ENCODE peak calls at places on chromosomes 5 and 9, in ten cellular contexts. One of them, this sample, is unnamed.

GRCh38 chr9:128484686-128485413 is 19.7 kb upstream of the GLE1 start:
- DNase-seq in activated CD8-positive, alpha-beta T cell treated with anti-CD3 and anti-CD28 coated beads for 36 hours: no peak
- DNase-seq in spleen: no peak
- DNase-seq in body of pancreas: no peak
- DNase-seq in lower leg skin: no peak
- DNase-seq in breast epithelium: no peak
- DNase-seq in PC-3: no peak
- DNase-seq in astrocyte of the cerebellum: no peak
- DNase-seq in choroid plexus epithelial cell: no peak
- DNase-seq in RWPE1: no peak
- DNase-seq in this sample: no peak

GRCh38 chr5:132828846-132829494 is 1.5 kb downstream of the SHROOM1 start:
- DNase-seq in activated CD8-positive, alpha-beta T cell treated with anti-CD3 and anti-CD28 coated beads for 36 hours: no peak
- DNase-seq in spleen: no peak
- DNase-seq in body of pancreas: no peak
- DNase-seq in lower leg skin: no peak
- DNase-seq in breast epithelium: no peak
- DNase-seq in PC-3: no peak
- DNase-seq in astrocyte of the cerebellum: no peak
- DNase-seq in choroid plexus epithelial cell: no peak
- DNase-seq in RWPE1: no peak
- DNase-seq in this sample: no peak

GRCh38 chr5:16869821-16870796 is 66.0 kb downstream of the MYO10 start:
- DNase-seq in activated CD8-positive, alpha-beta T cell treated with anti-CD3 and anti-CD28 coated beads for 36 hours: no peak
- DNase-seq in spleen: no peak
- DNase-seq in body of pancreas: no peak
- DNase-seq in lower leg skin: no peak
- DNase-seq in breast epithelium: no peak
- DNase-seq in PC-3: peak; percentile 99
- DNase-seq in astrocyte of the cerebellum: no peak
- DNase-seq in choroid plexus epithelial cell: no peak
- DNase-seq in RWPE1: peak; percentile 42
- DNase-seq in this sample: no peak

GRCh38 chr9:16309350-16310271 is 560.9 kb downstream of the BNC2 start:
- DNase-seq in activated CD8-positive, alpha-beta T cell treated with anti-CD3 and anti-CD28 coated beads for 36 hours: no peak
- DNase-seq in spleen: no peak
- DNase-seq in body of pancreas: no peak
- DNase-seq in lower leg skin: no peak
- DNase-seq in breast epithelium: no peak
- DNase-seq in PC-3: no peak
- DNase-seq in astrocyte of the cerebellum: no peak
- DNase-seq in choroid plexus epithelial cell: peak; percentile 70
- DNase-seq in RWPE1: no peak
- DNase-seq in this sample: no peak

GRCh38 chr5:142388696-142389095 is 63.9 kb upstream of the SPRY4 start:
- DNase-seq in activated CD8-positive, alpha-beta T cell treated with anti-CD3 and anti-CD28 coated beads for 36 hours: no peak
- DNase-seq in spleen: no peak
- DNase-seq in body of pancreas: no peak
- DNase-seq in lower leg skin: no peak
- DNase-seq in breast epithelium: no peak
- DNase-seq in PC-3: peak; percentile 69
- DNase-seq in astrocyte of the cerebellum: no peak
- DNase-seq in choroid plexus epithelial cell: no peak
- DNase-seq in RWPE1: no peak
- DNase-seq in this sample: no peak

GRCh38 chr9:91126761-91127420 is 234.8 kb downstream of the AUH start:
- DNase-seq in activated CD8-positive, alpha-beta T cell treated with anti-CD3 and anti-CD28 coated beads for 36 hours: no peak
- DNase-seq in spleen: no peak
- DNase-seq in body of pancreas: no peak
- DNase-seq in lower leg skin: no peak
- DNase-seq in breast epithelium: no peak
- DNase-seq in PC-3: no peak
- DNase-seq in astrocyte of the cerebellum: no peak
- DNase-seq in choroid plexus epithelial cell: peak; percentile 86
- DNase-seq in RWPE1: no peak
- DNase-seq in this sample: no peak

GRCh38 chr5:72013741-72014703 is 93.3 kb upstream of the MAP1B start:
- DNase-seq in activated CD8-positive, alpha-beta T cell treated with anti-CD3 and anti-CD28 coated beads for 36 hours: no peak
- DNase-seq in spleen: no peak
- DNase-seq in body of pancreas: no peak
- DNase-seq in lower leg skin: no peak
- DNase-seq in breast epithelium: no peak
- DNase-seq in PC-3: no peak
- DNase-seq in astrocyte of the cerebellum: peak; percentile 34
- DNase-seq in choroid plexus epithelial cell: peak; percentile 71
- DNase-seq in RWPE1: no peak
- DNase-seq in this sample: no peak

GRCh38 chr5:137304227-137304874 is 194.8 kb downstream of the SPOCK1 start:
- DNase-seq in activated CD8-positive, alpha-beta T cell treated with anti-CD3 and anti-CD28 coated beads for 36 hours: no peak
- DNase-seq in spleen: no peak
- DNase-seq in body of pancreas: peak; percentile 93
- DNase-seq in lower leg skin: no peak
- DNase-seq in breast epithelium: no peak
- DNase-seq in PC-3: peak; percentile 55
- DNase-seq in astrocyte of the cerebellum: no peak
- DNase-seq in choroid plexus epithelial cell: no peak
- DNase-seq in RWPE1: no peak
- DNase-seq in this sample: no peak

GRCh38 chr9:32875242-32875641 is 91.9 kb downstream of the TMEM215 start:
- DNase-seq in activated CD8-positive, alpha-beta T cell treated with anti-CD3 and anti-CD28 coated beads for 36 hours: no peak
- DNase-seq in spleen: no peak
- DNase-seq in body of pancreas: no peak
- DNase-seq in lower leg skin: no peak
- DNase-seq in breast epithelium: no peak
- DNase-seq in PC-3: peak; percentile 15
- DNase-seq in astrocyte of the cerebellum: no peak
- DNase-seq in choroid plexus epithelial cell: no peak
- DNase-seq in RWPE1: no peak
- DNase-seq in this sample: no peak

GRCh38 chr9:93116049-93116961 is 17.7 kb downstream of the NINJ1 start:
- DNase-seq in activated CD8-positive, alpha-beta T cell treated with anti-CD3 and anti-CD28 coated beads for 36 hours: peak; percentile 1
- DNase-seq in spleen: peak; percentile 93
- DNase-seq in body of pancreas: peak; percentile 45
- DNase-seq in lower leg skin: peak; percentile 80
- DNase-seq in breast epithelium: peak; percentile 70
- DNase-seq in PC-3: no peak
- DNase-seq in astrocyte of the cerebellum: no peak
- DNase-seq in choroid plexus epithelial cell: peak; percentile 91
- DNase-seq in RWPE1: peak; percentile 63
- DNase-seq in this sample: peak; percentile 12

DNA sequence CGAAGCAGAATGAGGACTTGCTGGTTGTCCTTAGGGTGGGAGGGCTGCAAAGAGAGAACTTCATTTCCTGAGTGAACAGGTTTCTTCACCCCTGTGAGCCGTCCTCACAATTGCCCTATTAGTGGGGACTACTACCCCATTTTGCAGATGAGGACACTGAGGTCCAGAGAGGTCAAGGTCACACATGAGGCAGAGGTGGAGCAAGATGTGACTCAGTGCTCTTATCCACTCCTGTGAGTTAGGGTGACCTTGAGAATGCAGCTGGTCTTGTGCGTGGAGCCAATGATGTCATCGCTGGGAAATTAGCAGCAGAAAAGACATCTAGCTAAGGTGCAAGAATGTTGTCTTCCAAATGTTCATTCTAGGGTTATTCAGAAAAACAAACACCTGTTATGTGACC is 26.9 kb downstream of the GPRIN1 start:
- DNase-seq in activated CD8-positive, alpha-beta T cell treated with anti-CD3 and anti-CD28 coated beads for 36 hours: no peak
- DNase-seq in spleen: no peak
- DNase-seq in body of pancreas: no peak
- DNase-seq in lower leg skin: no peak
- DNase-seq in breast epithelium: no peak
- DNase-seq in PC-3: no peak
- DNase-seq in astrocyte of the cerebellum: no peak
- DNase-seq in choroid plexus epithelial cell: peak; percentile 17
- DNase-seq in RWPE1: no peak
- DNase-seq in this sample: no peak
- TF ChIP-seq CTCF in activated CD8-positive, alpha-beta T cell treated with anti-CD3 and anti-CD28 coated beads for 36 hours: no peak
- TF ChIP-seq CTCF in spleen: no peak
- TF ChIP-seq CTCF in body of pancreas: no peak
- TF ChIP-seq CTCF in lower leg skin: no peak
- TF ChIP-seq CTCF in breast epithelium: no peak
- TF ChIP-seq CTCF in PC-3: no peak
- TF ChIP-seq CTCF in astrocyte of the cerebellum: no peak
- TF ChIP-seq CTCF in choroid plexus epithelial cell: no peak
- TF ChIP-seq CTCF in RWPE1: no peak
- TF ChIP-seq CTCF in this sample: no peak

DNA sequence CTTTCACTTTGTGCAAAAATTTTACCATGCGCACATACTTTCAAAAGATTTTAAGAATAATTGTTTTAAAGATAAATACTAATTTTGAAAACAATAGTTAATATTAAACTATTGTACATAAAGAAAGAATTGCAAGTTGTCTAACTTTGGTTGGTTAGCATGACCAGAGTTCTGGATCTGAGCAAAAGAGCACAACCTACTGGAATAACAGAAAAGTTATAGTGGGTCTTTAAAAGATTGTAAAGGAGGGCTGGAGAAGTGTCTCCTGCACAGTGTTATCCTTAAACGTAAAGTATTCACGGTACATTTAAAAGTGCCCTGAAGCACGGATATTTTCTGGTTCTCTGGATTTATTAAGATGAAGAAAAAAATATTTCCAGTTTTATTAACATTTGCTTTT is 70.6 kb downstream of the GLIS3 start:
- DNase-seq in activated CD8-positive, alpha-beta T cell treated with anti-CD3 and anti-CD28 coated beads for 36 hours: no peak
- DNase-seq in spleen: no peak
- DNase-seq in body of pancreas: no peak
- DNase-seq in lower leg skin: no peak
- DNase-seq in breast epithelium: no peak
- DNase-seq in PC-3: no peak
- DNase-seq in astrocyte of the cerebellum: no peak
- DNase-seq in choroid plexus epithelial cell: no peak
- DNase-seq in RWPE1: no peak
- DNase-seq in this sample: no peak
- TF ChIP-seq CTCF in activated CD8-positive, alpha-beta T cell treated with anti-CD3 and anti-CD28 coated beads for 36 hours: no peak
- TF ChIP-seq CTCF in spleen: no peak
- TF ChIP-seq CTCF in body of pancreas: no peak
- TF ChIP-seq CTCF in lower leg skin: no peak
- TF ChIP-seq CTCF in breast epithelium: no peak
- TF ChIP-seq CTCF in PC-3: no peak
- TF ChIP-seq CTCF in astrocyte of the cerebellum: peak; percentile 23
- TF ChIP-seq CTCF in choroid plexus epithelial cell: peak; percentile 19
- TF ChIP-seq CTCF in RWPE1: no peak
- TF ChIP-seq CTCF in this sample: no peak

DNA sequence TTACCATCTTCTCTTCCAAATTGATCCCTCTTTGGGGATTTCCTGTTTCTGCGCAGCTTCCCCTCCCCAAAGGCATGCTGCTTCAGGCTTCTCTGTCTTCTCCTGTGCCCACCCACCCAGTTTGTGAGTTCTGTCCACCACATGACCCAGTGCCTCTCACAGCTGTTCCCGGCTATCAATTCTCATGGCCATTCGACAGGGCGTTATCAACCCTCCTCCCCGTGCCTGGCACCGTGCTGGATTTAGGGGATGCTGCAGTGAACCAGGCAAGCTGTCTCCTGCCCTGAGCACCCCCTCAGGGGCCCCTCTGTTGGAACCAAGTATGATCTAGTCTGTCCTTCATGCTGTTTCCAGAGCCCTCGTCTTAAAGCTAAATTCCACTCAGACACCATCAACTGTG is 38.7 kb downstream of the COL23A1 start:
- DNase-seq in activated CD8-positive, alpha-beta T cell treated with anti-CD3 and anti-CD28 coated beads for 36 hours: no peak
- DNase-seq in spleen: peak; percentile 36
- DNase-seq in body of pancreas: no peak
- DNase-seq in lower leg skin: no peak
- DNase-seq in breast epithelium: no peak
- DNase-seq in PC-3: no peak
- DNase-seq in astrocyte of the cerebellum: no peak
- DNase-seq in choroid plexus epithelial cell: no peak
- DNase-seq in RWPE1: no peak
- DNase-seq in this sample: no peak
- TF ChIP-seq CTCF in activated CD8-positive, alpha-beta T cell treated with anti-CD3 and anti-CD28 coated beads for 36 hours: no peak
- TF ChIP-seq CTCF in spleen: no peak
- TF ChIP-seq CTCF in body of pancreas: no peak
- TF ChIP-seq CTCF in lower leg skin: no peak
- TF ChIP-seq CTCF in breast epithelium: no peak
- TF ChIP-seq CTCF in PC-3: no peak
- TF ChIP-seq CTCF in astrocyte of the cerebellum: no peak
- TF ChIP-seq CTCF in choroid plexus epithelial cell: no peak
- TF ChIP-seq CTCF in RWPE1: no peak
- TF ChIP-seq CTCF in this sample: no peak

GRCh38 chr5:55402199-55402598 is 94.4 kb downstream of the MTREX start:
- DNase-seq in activated CD8-positive, alpha-beta T cell treated with anti-CD3 and anti-CD28 coated beads for 36 hours: peak; percentile 5
- DNase-seq in spleen: no peak
- DNase-seq in body of pancreas: no peak
- DNase-seq in lower leg skin: no peak
- DNase-seq in breast epithelium: no peak
- DNase-seq in PC-3: no peak
- DNase-seq in astrocyte of the cerebellum: no peak
- DNase-seq in choroid plexus epithelial cell: no peak
- DNase-seq in RWPE1: no peak
- DNase-seq in this sample: no peak
- TF ChIP-seq CTCF in activated CD8-positive, alpha-beta T cell treated with anti-CD3 and anti-CD28 coated beads for 36 hours: peak; percentile 11
- TF ChIP-seq CTCF in spleen: no peak
- TF ChIP-seq CTCF in body of pancreas: no peak
- TF ChIP-seq CTCF in lower leg skin: no peak
- TF ChIP-seq CTCF in breast epithelium: no peak
- TF ChIP-seq CTCF in PC-3: peak; percentile 17
- TF ChIP-seq CTCF in astrocyte of the cerebellum: peak; percentile 39
- TF ChIP-seq CTCF in choroid plexus epithelial cell: peak; percentile 39
- TF ChIP-seq CTCF in RWPE1: no peak
- TF ChIP-seq CTCF in this sample: no peak

GRCh38 chr9:3848445-3849114 is 322.8 kb upstream of the RFX3 start:
- DNase-seq in activated CD8-positive, alpha-beta T cell treated with anti-CD3 and anti-CD28 coated beads for 36 hours: no peak
- DNase-seq in spleen: no peak
- DNase-seq in body of pancreas: no peak
- DNase-seq in lower leg skin: peak; percentile 25
- DNase-seq in breast epithelium: peak; percentile 58
- DNase-seq in PC-3: peak; percentile 43
- DNase-seq in astrocyte of the cerebellum: no peak
- DNase-seq in choroid plexus epithelial cell: peak; percentile 52
- DNase-seq in RWPE1: no peak
- DNase-seq in this sample: no peak
- TF ChIP-seq CTCF in activated CD8-positive, alpha-beta T cell treated with anti-CD3 and anti-CD28 coated beads for 36 hours: no peak
- TF ChIP-seq CTCF in spleen: no peak
- TF ChIP-seq CTCF in body of pancreas: no peak
- TF ChIP-seq CTCF in lower leg skin: no peak
- TF ChIP-seq CTCF in breast epithelium: no peak
- TF ChIP-seq CTCF in PC-3: peak; percentile 45
- TF ChIP-seq CTCF in astrocyte of the cerebellum: peak; percentile 25
- TF ChIP-seq CTCF in choroid plexus epithelial cell: peak; percentile 30
- TF ChIP-seq CTCF in RWPE1: no peak
- TF ChIP-seq CTCF in this sample: no peak

GRCh38 chr5:112657804-112658203 is 79.9 kb upstream of the APC start:
- DNase-seq in activated CD8-positive, alpha-beta T cell treated with anti-CD3 and anti-CD28 coated beads for 36 hours: no peak
- DNase-seq in spleen: no peak
- DNase-seq in body of pancreas: no peak
- DNase-seq in lower leg skin: no peak
- DNase-seq in breast epithelium: no peak
- DNase-seq in PC-3: no peak
- DNase-seq in astrocyte of the cerebellum: no peak
- DNase-seq in choroid plexus epithelial cell: no peak
- DNase-seq in RWPE1: no peak
- DNase-seq in this sample: no peak
- TF ChIP-seq CTCF in activated CD8-positive, alpha-beta T cell treated with anti-CD3 and anti-CD28 coated beads for 36 hours: no peak
- TF ChIP-seq CTCF in spleen: no peak
- TF ChIP-seq CTCF in body of pancreas: no peak
- TF ChIP-seq CTCF in lower leg skin: no peak
- TF ChIP-seq CTCF in breast epithelium: no peak
- TF ChIP-seq CTCF in PC-3: no peak
- TF ChIP-seq CTCF in astrocyte of the cerebellum: no peak
- TF ChIP-seq CTCF in choroid plexus epithelial cell: no peak
- TF ChIP-seq CTCF in RWPE1: no peak
- TF ChIP-seq CTCF in this sample: no peak

This sample was measured in mesothelial cell of epicardium.